ENCODE peak calls at places on chromosome 22, in eight cellular contexts. H, Z, N, M, C, L, F and Q are unnamed samples.

GRCh38 chr22:21672107-21672629 is 6.4 kb downstream of the PPIL2 start:
- DNase-seq in H (no peak), Z (no peak), N (no peak), M (no peak), C (no peak), L (no peak), F (no peak), Q (no peak)

GRCh38 chr22:45336971-45337431 is 27.3 kb downstream of the FAM118A start:
- DNase-seq in H (no peak), Z (no peak), N (no peak), M (no peak), C (no peak), L (peak; percentile 88), F (peak; percentile 71), Q (no peak)

GRCh38 chr22:25930710-25931353 is 188.8 kb downstream of the MYO18B start:
- DNase-seq in H (no peak), Z (no peak), N (no peak), M (no peak), C (no peak), L (no peak), F (no peak), Q (no peak)

GRCh38 chr22:17607891-17608521 is 20.5 kb downstream of the ATP6V1E1 start:
- DNase-seq in H (no peak), Z (no peak), N (no peak), M (no peak), C (no peak), L (no peak), F (no peak), Q (no peak)

GRCh38 chr22:31291403-31291715 is 929 bp downstream of the PIK3IP1 start:
- DNase-seq in H (no peak), Z (no peak), N (no peak), M (no peak), C (no peak), L (no peak), F (no peak), Q (no peak)

GRCh38 chr22:44795701-44796630 is 43.6 kb downstream of the ARHGAP8 start:
- DNase-seq in H (no peak), Z (no peak), N (no peak), M (no peak), C (no peak), L (no peak), F (no peak), Q (no peak)

GRCh38 chr22:46042786-46043185 is 65.8 kb upstream of the WNT7B start:
- DNase-seq in H (no peak), Z (no peak), N (no peak), M (no peak), C (peak; percentile 62), L (peak; percentile 9), F (no peak), Q (no peak)

GRCh38 chr22:21951931-21952465 is 650 bp downstream of the PPM1F start:
- DNase-seq in H (no peak), Z (no peak), N (no peak), M (peak; percentile 25), C (peak; percentile 50), L (peak; percentile 48), F (no peak), Q (peak; percentile 12)

GRCh38 chr22:43921361-43921760 is 2.2 kb upstream of the PNPLA3 start:
- DNase-seq in H (no peak), Z (no peak), N (no peak), M (no peak), C (peak; percentile 87), L (no peak), F (no peak), Q (no peak)

GRCh38 chr22:30488121-30488520 is 16.3 kb upstream of the SEC14L3 start:
- DNase-seq in H (no peak), Z (no peak), N (no peak), M (no peak), C (no peak), L (no peak), F (no peak), Q (no peak)

GRCh38 chr22:19986410-19987341 is 29.9 kb downstream of the ARVCF start:
- DNase-seq in H (peak; percentile 70), Z (peak; percentile 45), N (peak; percentile 9), M (peak; percentile 73), C (peak; percentile 84), L (peak; percentile 85), F (peak; percentile 98), Q (peak; percentile 51)

GRCh38 chr22:45072322-45072903 is 62.6 kb upstream of the PHF21B start:
- DNase-seq in H (no peak), Z (no peak), N (no peak), M (no peak), C (peak; percentile 81), L (peak; percentile 42), F (no peak), Q (no peak)

GRCh38 chr22:45608763-45609180 is 62.9 kb upstream of the ATXN10 start:
- DNase-seq in H (peak; percentile 18), Z (no peak), N (no peak), M (no peak), C (peak; percentile 97), L (no peak), F (no peak), Q (no peak)

GRCh38 chr22:21573750-21574494 is 6.4 kb downstream of the UBE2L3 start:
- DNase-seq in H (no peak), Z (no peak), N (no peak), M (no peak), C (no peak), L (no peak), F (no peak), Q (no peak)

GRCh38 chr22:30305519-30305905 is 16.2 kb upstream of the CASTOR1 start:
- DNase-seq in H (no peak), Z (no peak), N (no peak), M (peak; percentile 66), C (no peak), L (peak; percentile 81), F (no peak), Q (no peak)

GRCh38 chr22:27220349-27220748 is 563.0 kb downstream of the MIAT start:
- DNase-seq in H (no peak), Z (no peak), N (no peak), M (no peak), C (peak; percentile 90), L (no peak), F (no peak), Q (no peak)

GRCh38 chr22:22154068-22154467 is 90.5 kb upstream of the VPREB1 start:
- DNase-seq in H (no peak), Z (no peak), N (no peak), M (no peak), C (no peak), L (no peak), F (no peak), Q (no peak)

GRCh38 chr22:50009765-50010675 is 2.5 kb downstream of the IL17REL start:
- DNase-seq in H (no peak), Z (no peak), N (no peak), M (no peak), C (no peak), L (no peak), F (no peak), Q (no peak)

GRCh38 chr22:17880468-17880867 is 106.2 kb upstream of the BID start:
- DNase-seq in H (no peak), Z (no peak), N (no peak), M (no peak), C (no peak), L (no peak), F (no peak), Q (no peak)

GRCh38 chr22:25710501-25710900 is 31.5 kb upstream of the MYO18B start:
- DNase-seq in H (no peak), Z (no peak), N (no peak), M (no peak), C (no peak), L (no peak), F (no peak), Q (no peak)

GRCh38 chr22:17035246-17035645 is 27.2 kb upstream of the GAB4 start:
- DNase-seq in H (no peak), Z (no peak), N (no peak), M (no peak), C (no peak), L (no peak), F (no peak), Q (no peak)

GRCh38 chr22:42608481-42609361 is 6.0 kb downstream of the POLDIP3 start:
- DNase-seq in H (no peak), Z (no peak), N (no peak), M (no peak), C (peak; percentile 69), L (no peak), F (peak; percentile 57), Q (no peak)

GRCh38 chr22:27474112-27474571 is 327.4 kb downstream of the MN1 start:
- DNase-seq in H (no peak), Z (no peak), N (no peak), M (no peak), C (peak; percentile 93), L (no peak), F (no peak), Q (no peak)

GRCh38 chr22:28329582-28330073 is 350.0 kb downstream of the TTC28 start:
- DNase-seq in H (no peak), Z (no peak), N (no peak), M (no peak), C (no peak), L (no peak), F (no peak), Q (no peak)

GRCh38 chr22:44286673-44287072 is 26.1 kb downstream of the SHISAL1 start:
- DNase-seq in H (no peak), Z (no peak), N (no peak), M (no peak), C (no peak), L (no peak), F (peak; percentile 57), Q (no peak)

GRCh38 chr22:31230871-31231621 is 18.9 kb downstream of the LIMK2 start:
- DNase-seq in H (no peak), Z (no peak), N (peak; percentile 39), M (peak; percentile 80), C (peak; percentile 37), L (no peak), F (peak; percentile 52), Q (peak; percentile 52)

GRCh38 chr22:43474161-43475101 is 62.6 kb downstream of the MPPED1 start:
- DNase-seq in H (no peak), Z (no peak), N (no peak), M (peak; percentile 11), C (no peak), L (no peak), F (no peak), Q (no peak)